ENCODE peak calls at places on chromosomes 5 and 9, in eight cellular contexts. One of them, this sample, is unnamed.

GRCh38 chr5:112205840-112206239 is 213.2 kb downstream of the EPB41L4A start:
- DNase-seq in HL-60: no peak
- DNase-seq in transverse colon: no peak
- DNase-seq in K562: no peak
- DNase-seq in GM23338: peak
- DNase-seq in upper lobe of left lung: no peak
- DNase-seq in spleen: no peak
- DNase-seq in breast epithelium: no peak
- DNase-seq in this sample: no peak

GRCh38 chr9:89896806-89897340 is 292.1 kb downstream of the GADD45G start:
- DNase-seq in HL-60: no peak
- DNase-seq in transverse colon: no peak
- DNase-seq in K562: no peak
- DNase-seq in GM23338: no peak
- DNase-seq in upper lobe of left lung: no peak
- DNase-seq in spleen: no peak
- DNase-seq in breast epithelium: no peak
- DNase-seq in this sample: no peak

GRCh38 chr5:108238936-108239887 is 142.7 kb downstream of the FBXL17 start:
- DNase-seq in HL-60: no peak
- DNase-seq in transverse colon: no peak
- DNase-seq in K562: no peak
- DNase-seq in GM23338: peak
- DNase-seq in upper lobe of left lung: no peak
- DNase-seq in spleen: no peak
- DNase-seq in breast epithelium: no peak
- DNase-seq in this sample: no peak

GRCh38 chr5:97751556-97751955 is 568.5 kb upstream of the RIOK2 start:
- DNase-seq in HL-60: no peak
- DNase-seq in transverse colon: no peak
- DNase-seq in K562: no peak
- DNase-seq in GM23338: no peak
- DNase-seq in upper lobe of left lung: no peak
- DNase-seq in spleen: no peak
- DNase-seq in breast epithelium: no peak
- DNase-seq in this sample: no peak

GRCh38 chr9:36149197-36149596 is 12.7 kb downstream of the GLIPR2 start:
- DNase-seq in HL-60: no peak
- DNase-seq in transverse colon: no peak
- DNase-seq in K562: no peak
- DNase-seq in GM23338: no peak
- DNase-seq in upper lobe of left lung: no peak
- DNase-seq in spleen: no peak
- DNase-seq in breast epithelium: no peak
- DNase-seq in this sample: no peak

GRCh38 chr5:35129921-35130485 is 82.3 kb upstream of the AGXT2 start:
- DNase-seq in HL-60: no peak
- DNase-seq in transverse colon: peak
- DNase-seq in K562: no peak
- DNase-seq in GM23338: no peak
- DNase-seq in upper lobe of left lung: no peak
- DNase-seq in spleen: no peak
- DNase-seq in breast epithelium: peak
- DNase-seq in this sample: peak

GRCh38 chr9:136719212-136719880 is 7.0 kb downstream of the DIPK1B start:
- DNase-seq in HL-60: no peak
- DNase-seq in transverse colon: no peak
- DNase-seq in K562: no peak
- DNase-seq in GM23338: no peak
- DNase-seq in upper lobe of left lung: peak
- DNase-seq in spleen: peak
- DNase-seq in breast epithelium: no peak
- DNase-seq in this sample: no peak

GRCh38 chr5:167839065-167839464 is 452.4 kb upstream of the WWC1 start:
- DNase-seq in HL-60: no peak
- DNase-seq in transverse colon: no peak
- DNase-seq in K562: no peak
- DNase-seq in GM23338: no peak
- DNase-seq in upper lobe of left lung: no peak
- DNase-seq in spleen: no peak
- DNase-seq in breast epithelium: no peak
- DNase-seq in this sample: no peak

GRCh38 chr9:14640967-14641366 is 52.3 kb downstream of the ZDHHC21 start:
- DNase-seq in HL-60: no peak
- DNase-seq in transverse colon: no peak
- DNase-seq in K562: no peak
- DNase-seq in GM23338: no peak
- DNase-seq in upper lobe of left lung: no peak
- DNase-seq in spleen: no peak
- DNase-seq in breast epithelium: no peak
- DNase-seq in this sample: no peak

GRCh38 chr9:126122901-126123616 is 203.6 kb upstream of the MVB12B start:
- DNase-seq in HL-60: no peak
- DNase-seq in transverse colon: no peak
- DNase-seq in K562: no peak
- DNase-seq in GM23338: no peak
- DNase-seq in upper lobe of left lung: no peak
- DNase-seq in spleen: no peak
- DNase-seq in breast epithelium: peak
- DNase-seq in this sample: no peak

GRCh38 chr9:137423001-137423809 is at the start of the genes EXD3 and NOXA1:
- DNase-seq in HL-60: peak
- DNase-seq in transverse colon: peak
- DNase-seq in K562: peak
- DNase-seq in GM23338: peak
- DNase-seq in upper lobe of left lung: peak
- DNase-seq in spleen: peak
- DNase-seq in breast epithelium: peak
- DNase-seq in this sample: peak

GRCh38 chr5:93519737-93520136 is 61.3 kb downstream of the NR2F1-AS1 start:
- DNase-seq in HL-60: no peak
- DNase-seq in transverse colon: no peak
- DNase-seq in K562: no peak
- DNase-seq in GM23338: no peak
- DNase-seq in upper lobe of left lung: no peak
- DNase-seq in spleen: no peak
- DNase-seq in breast epithelium: no peak
- DNase-seq in this sample: no peak

GRCh38 chr9:96006296-96006890 is 130.9 kb downstream of the ERCC6L2 start:
- DNase-seq in HL-60: no peak
- DNase-seq in transverse colon: no peak
- DNase-seq in K562: no peak
- DNase-seq in GM23338: no peak
- DNase-seq in upper lobe of left lung: peak
- DNase-seq in spleen: no peak
- DNase-seq in breast epithelium: no peak
- DNase-seq in this sample: no peak

GRCh38 chr5:147578228-147579024 is 68.6 kb upstream of the DPYSL3 start:
- DNase-seq in HL-60: no peak
- DNase-seq in transverse colon: no peak
- DNase-seq in K562: peak
- DNase-seq in GM23338: peak
- DNase-seq in upper lobe of left lung: no peak
- DNase-seq in spleen: no peak
- DNase-seq in breast epithelium: no peak
- DNase-seq in this sample: no peak

GRCh38 chr5:127582723-127583370 is 65.4 kb downstream of the PRRC1 start:
- DNase-seq in HL-60: no peak
- DNase-seq in transverse colon: no peak
- DNase-seq in K562: no peak
- DNase-seq in GM23338: no peak
- DNase-seq in upper lobe of left lung: no peak
- DNase-seq in spleen: no peak
- DNase-seq in breast epithelium: no peak
- DNase-seq in this sample: no peak

GRCh38 chr9:33168941-33169544 is 1.9 kb upstream of the B4GALT1 start:
- DNase-seq in HL-60: no peak
- DNase-seq in transverse colon: no peak
- DNase-seq in K562: no peak
- DNase-seq in GM23338: no peak
- DNase-seq in upper lobe of left lung: no peak
- DNase-seq in spleen: no peak
- DNase-seq in breast epithelium: no peak
- DNase-seq in this sample: no peak

GRCh38 chr5:36079200-36079761 is 12.6 kb upstream of the UGT3A2 start:
- DNase-seq in HL-60: no peak
- DNase-seq in transverse colon: no peak
- DNase-seq in K562: peak
- DNase-seq in GM23338: peak
- DNase-seq in upper lobe of left lung: no peak
- DNase-seq in spleen: no peak
- DNase-seq in breast epithelium: no peak
- DNase-seq in this sample: no peak

GRCh38 chr9:114602620-114603019 is 8.5 kb upstream of the TMEM268 start:
- DNase-seq in HL-60: no peak
- DNase-seq in transverse colon: no peak
- DNase-seq in K562: no peak
- DNase-seq in GM23338: no peak
- DNase-seq in upper lobe of left lung: no peak
- DNase-seq in spleen: no peak
- DNase-seq in breast epithelium: no peak
- DNase-seq in this sample: no peak

GRCh38 chr9:38038307-38039089 is 30.5 kb downstream of the SHB start:
- DNase-seq in HL-60: peak
- DNase-seq in transverse colon: no peak
- DNase-seq in K562: peak
- DNase-seq in GM23338: no peak
- DNase-seq in upper lobe of left lung: no peak
- DNase-seq in spleen: no peak
- DNase-seq in breast epithelium: no peak
- DNase-seq in this sample: no peak

GRCh38 chr9:131839281-131840084 is 99.6 kb upstream of the RAPGEF1 start:
- DNase-seq in HL-60: no peak
- DNase-seq in transverse colon: peak
- DNase-seq in K562: peak
- DNase-seq in GM23338: no peak
- DNase-seq in upper lobe of left lung: no peak
- DNase-seq in spleen: no peak
- DNase-seq in breast epithelium: no peak
- DNase-seq in this sample: no peak

GRCh38 chr9:88969646-88970373 is 21.5 kb upstream of the S1PR3 start:
- DNase-seq in HL-60: no peak
- DNase-seq in transverse colon: no peak
- DNase-seq in K562: no peak
- DNase-seq in GM23338: no peak
- DNase-seq in upper lobe of left lung: no peak
- DNase-seq in spleen: no peak
- DNase-seq in breast epithelium: no peak
- DNase-seq in this sample: no peak

DNA sequence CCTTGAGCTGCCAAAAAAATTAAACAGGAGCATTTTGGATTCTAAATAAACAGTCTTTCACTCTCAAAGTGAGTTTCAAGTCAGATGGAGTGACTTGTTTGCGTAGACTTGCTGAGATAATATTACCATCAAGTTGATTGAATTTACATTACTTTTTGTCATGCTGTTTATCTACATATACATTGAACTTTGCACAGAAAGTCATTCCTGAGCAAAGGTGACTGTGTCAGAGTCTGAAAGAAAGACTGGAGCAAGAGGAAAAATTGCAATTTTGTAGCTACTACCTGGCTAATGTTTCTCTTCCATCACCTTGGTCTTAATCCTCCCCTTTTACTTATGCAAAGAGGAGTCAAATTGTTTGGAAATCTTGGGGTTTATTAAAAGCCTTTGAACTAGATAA is 179.4 kb downstream of the PTTG1 start:
- DNase-seq in HL-60: no peak
- DNase-seq in transverse colon: no peak
- DNase-seq in K562: no peak
- DNase-seq in GM23338: no peak
- DNase-seq in upper lobe of left lung: no peak
- DNase-seq in spleen: no peak
- DNase-seq in breast epithelium: no peak
- DNase-seq in this sample: no peak
- H3K4me3 ChIP-seq in HL-60: no peak
- H3K4me3 ChIP-seq in transverse colon: no peak
- H3K4me3 ChIP-seq in K562: no peak
- H3K4me3 ChIP-seq in GM23338: no peak
- H3K4me3 ChIP-seq in upper lobe of left lung: no peak
- H3K4me3 ChIP-seq in spleen: no peak
- H3K4me3 ChIP-seq in breast epithelium: no peak
- H3K4me3 ChIP-seq in this sample: no peak

DNA sequence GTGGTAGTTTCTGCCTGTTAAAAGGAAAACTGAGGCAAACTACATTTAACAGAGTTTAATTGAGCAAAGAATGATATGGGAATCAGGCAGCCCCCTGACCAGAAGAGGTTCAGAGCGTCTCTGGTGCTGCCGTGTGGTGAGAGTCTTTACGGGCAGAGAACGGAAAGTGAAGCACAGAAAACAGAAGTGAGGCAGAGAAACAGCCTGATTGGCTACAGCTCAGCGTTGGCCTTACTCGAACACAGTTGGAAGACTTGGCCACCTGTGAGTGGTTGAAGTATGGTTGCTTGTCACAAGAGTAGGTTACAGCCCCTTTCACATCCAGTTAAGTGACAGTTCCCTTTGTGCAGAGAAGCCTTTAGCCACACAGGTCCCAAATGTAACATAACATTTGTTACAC is 16.9 kb upstream of the FBP1 start:
- DNase-seq in HL-60: peak
- DNase-seq in transverse colon: peak
- DNase-seq in K562: no peak
- DNase-seq in GM23338: peak
- DNase-seq in upper lobe of left lung: no peak
- DNase-seq in spleen: peak
- DNase-seq in breast epithelium: no peak
- DNase-seq in this sample: no peak
- TF ChIP-seq POLR2AphosphoS5 in HL-60: peak
- TF ChIP-seq POLR2AphosphoS5 in transverse colon: peak
- TF ChIP-seq POLR2AphosphoS5 in K562: no peak
- TF ChIP-seq POLR2AphosphoS5 in GM23338: no peak
- TF ChIP-seq POLR2AphosphoS5 in upper lobe of left lung: no peak
- TF ChIP-seq POLR2AphosphoS5 in spleen: no peak
- TF ChIP-seq POLR2AphosphoS5 in breast epithelium: no peak
- TF ChIP-seq POLR2AphosphoS5 in this sample: no peak

DNA sequence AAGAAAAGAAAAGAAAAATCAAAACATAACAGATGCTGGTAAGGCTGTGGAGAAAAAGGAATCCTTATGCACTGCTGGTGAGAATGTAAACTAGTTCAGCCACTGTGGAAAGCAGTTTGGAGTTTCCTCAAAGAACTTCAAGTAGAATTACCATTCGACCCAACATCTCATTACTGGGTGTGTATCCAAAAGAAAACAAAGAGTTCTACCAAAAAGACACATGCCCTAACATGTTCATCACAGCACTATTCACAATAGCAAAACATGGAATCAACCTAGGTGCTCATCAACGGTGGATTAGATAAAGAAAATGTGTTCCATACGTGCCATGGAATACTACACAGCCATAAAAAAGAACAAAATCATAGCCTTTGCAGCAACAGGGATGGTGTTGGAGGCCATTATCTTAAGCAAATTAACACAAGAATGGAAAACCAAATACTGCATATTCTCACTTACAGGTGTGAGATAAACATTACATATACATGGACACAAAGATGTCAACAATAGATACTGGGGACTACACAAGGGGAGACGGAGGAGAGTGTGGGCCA is 63.4 kb downstream of the PDE6A start:
- DNase-seq in HL-60: no peak
- DNase-seq in transverse colon: no peak
- DNase-seq in K562: no peak
- DNase-seq in GM23338: no peak
- DNase-seq in upper lobe of left lung: no peak
- DNase-seq in spleen: no peak
- DNase-seq in breast epithelium: no peak
- DNase-seq in this sample: no peak
- H3K4me3 ChIP-seq in HL-60: no peak
- H3K4me3 ChIP-seq in transverse colon: no peak
- H3K4me3 ChIP-seq in K562: no peak
- H3K4me3 ChIP-seq in GM23338: no peak
- H3K4me3 ChIP-seq in upper lobe of left lung: no peak
- H3K4me3 ChIP-seq in spleen: no peak
- H3K4me3 ChIP-seq in breast epithelium: no peak
- H3K4me3 ChIP-seq in this sample: no peak

GRCh38 chr5:22615964-22616363 is 237.2 kb downstream of the CDH12 start:
- DNase-seq in HL-60: no peak
- DNase-seq in transverse colon: no peak
- DNase-seq in K562: no peak
- DNase-seq in GM23338: no peak
- DNase-seq in upper lobe of left lung: no peak
- DNase-seq in spleen: no peak
- DNase-seq in breast epithelium: no peak
- DNase-seq in this sample: no peak
- TF ChIP-seq POLR2AphosphoS5 in HL-60: no peak
- TF ChIP-seq POLR2AphosphoS5 in transverse colon: no peak
- TF ChIP-seq POLR2AphosphoS5 in K562: no peak
- TF ChIP-seq POLR2AphosphoS5 in GM23338: no peak
- TF ChIP-seq POLR2AphosphoS5 in upper lobe of left lung: no peak
- TF ChIP-seq POLR2AphosphoS5 in spleen: no peak
- TF ChIP-seq POLR2AphosphoS5 in breast epithelium: no peak
- TF ChIP-seq POLR2AphosphoS5 in this sample: no peak

This sample was measured in prostate gland.